ENCODE peak calls at places on chromosomes 2 and 18, in seven cellular contexts. C, P, L, A, D, F and S are unnamed samples.

GRCh38 chr2:26897807-26898479 is 50.0 kb downstream of the DPYSL5 start:
- DNase-seq in D (no peak), C (no peak), F (no peak), L (no peak), P (no peak), A (no peak), S (no peak)

GRCh38 chr2:239767016-239767905 is 257.9 kb downstream of the NDUFA10 start:
- DNase-seq in A (no peak), L (no peak), F (no peak), C (no peak), D (peak), P (no peak), S (no peak)

GRCh38 chr2:32977228-32977758 is 30.5 kb downstream of the LTBP1 start:
- DNase-seq in C (peak), P (no peak), D (peak), L (peak), A (no peak), F (no peak), S (no peak)

GRCh38 chr18:11783716-11784331 is 67.4 kb upstream of the CHMP1B start:
- DNase-seq in D (no peak), C (no peak), A (no peak), F (no peak), L (no peak), P (no peak), S (no peak)

GRCh38 chr2:200810252-200810650 is 1.5 kb upstream of the BZW1 start:
- DNase-seq in P (no peak), A (peak), D (no peak), F (peak), C (no peak), L (peak), S (no peak)

GRCh38 chr18:49819768-49820662 is 6.7 kb upstream of the ACAA2 start:
- DNase-seq in L (no peak), P (no peak), C (no peak), D (no peak), F (no peak), A (no peak), S (peak)

GRCh38 chr18:11522992-11523391 is 86.4 kb upstream of the SLC35G4 start:
- DNase-seq in L (no peak), A (no peak), D (no peak), C (no peak), P (no peak), F (no peak), S (no peak)

GRCh38 chr2:96464651-96465050 is 40.5 kb downstream of the NEURL3 start:
- DNase-seq in L (no peak), A (no peak), C (no peak), P (no peak), D (no peak), F (no peak), S (no peak)

GRCh38 chr2:39434233-39434897 is 2.7 kb downstream of the MAP4K3 start:
- DNase-seq in F (no peak), A (no peak), D (no peak), C (no peak), L (no peak), P (no peak), S (no peak)

GRCh38 chr2:15919716-15920444 is 20.5 kb upstream of the MYCN start:
- DNase-seq in P (no peak), A (no peak), C (no peak), F (no peak), L (no peak), D (no peak), S (no peak)

GRCh38 chr2:200405599-200406298 is 99.3 kb downstream of the SPATS2L start:
- DNase-seq in L (peak), C (no peak), P (no peak), D (no peak), F (peak), A (peak), S (no peak)

GRCh38 chr2:171522057-171522803 is at the start of gene CYBRD1:
- DNase-seq in A (peak), P (peak), L (peak), D (peak), F (peak), C (peak), S (peak)

GRCh38 chr2:128495996-128496547 is 177.4 kb upstream of the HS6ST1 start:
- DNase-seq in L (no peak), P (no peak), A (no peak), C (no peak), F (no peak), D (no peak), S (no peak)

DNA sequence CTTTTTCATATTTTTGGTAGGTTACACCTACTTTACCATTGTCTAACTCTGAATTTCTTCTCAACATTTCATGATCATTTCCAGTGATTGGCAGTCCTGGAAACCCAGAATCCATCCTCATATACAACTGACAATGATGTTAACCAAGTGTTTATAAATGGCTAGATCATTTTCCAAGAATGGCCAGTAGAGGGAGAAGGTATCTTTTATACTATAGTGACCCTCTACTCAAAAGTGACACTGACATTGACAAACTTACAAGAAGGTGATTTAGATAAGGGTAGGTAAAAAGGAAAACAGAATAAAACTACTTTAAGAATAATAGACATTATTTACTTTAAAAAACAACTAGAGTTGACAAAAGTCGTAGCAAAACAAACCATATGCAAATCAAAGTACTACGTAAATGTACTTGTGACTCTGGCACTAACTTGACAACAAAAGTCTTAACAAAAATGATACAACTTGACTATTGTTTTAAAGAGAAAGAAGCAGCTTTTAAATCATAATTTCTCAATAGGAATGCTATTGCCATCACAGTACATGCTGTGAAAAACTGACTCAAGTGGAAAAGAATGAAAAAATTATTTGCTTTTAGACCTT is 76.5 kb upstream of the GRB14 start:
- DNase-seq in C (no peak), L (peak), F (no peak), A (peak), D (no peak), P (no peak), S (no peak)
- TF ChIP-seq CTCF in C (peak), L (peak), F (peak), A (peak), D (peak), P (no peak), S (no peak)

GRCh38 chr2:46563110-46563731 is 83.9 kb downstream of the TMEM247 start:
- DNase-seq in F (no peak), A (no peak), L (no peak), D (no peak), P (no peak), C (no peak), S (no peak)

GRCh38 chr2:46564350-46564749 is 85.0 kb downstream of the TMEM247 start:
- DNase-seq in D (no peak), A (no peak), P (no peak), C (no peak), L (no peak), F (no peak), S (no peak)

GRCh38 chr2:46562451-46562841 is 83.1 kb downstream of the TMEM247 start:
- DNase-seq in C (no peak), A (no peak), D (no peak), P (no peak), F (no peak), L (no peak), S (no peak)

GRCh38 chr2:46565364-46565763 is 86.0 kb downstream of the TMEM247 start:
- DNase-seq in D (no peak), P (no peak), L (no peak), F (no peak), A (no peak), C (no peak), S (no peak)

DNA sequence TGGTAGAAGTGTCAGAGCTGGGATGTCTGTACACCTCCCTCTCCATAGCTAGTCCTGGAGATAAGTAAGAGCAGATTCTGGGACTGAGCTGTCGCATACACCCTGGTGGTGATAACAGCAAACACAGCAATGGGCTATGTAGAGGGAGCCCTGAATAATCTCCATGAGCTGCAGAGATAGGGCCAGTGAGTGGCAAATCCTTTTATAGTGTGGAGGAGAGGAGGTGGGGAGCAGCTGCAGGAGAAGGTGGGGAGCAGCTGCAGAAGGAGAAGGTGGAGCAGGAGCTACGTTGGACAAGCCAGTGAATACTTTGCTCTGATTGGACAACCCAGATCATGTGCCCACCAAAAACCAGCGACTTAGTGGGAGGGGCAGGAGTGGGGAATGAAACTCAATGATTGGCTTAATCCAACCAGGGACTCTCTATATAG is 85.5 kb downstream of the TMEM247 start:
- DNase-seq in P (no peak), L (no peak), D (no peak), A (no peak), C (no peak), F (no peak), S (no peak)
- TF ChIP-seq CTCF in P (no peak), L (no peak), D (no peak), A (no peak), C (no peak), F (peak), S (no peak)

GRCh38 chr2:207473203-207473865 is 56.4 kb upstream of the CREB1 start:
- DNase-seq in L (peak), F (peak), C (peak), A (peak), P (peak), D (no peak), S (no peak)
- TF ChIP-seq CTCF in L (peak), F (peak), C (peak), A (peak), P (peak), D (peak), S (no peak)

GRCh38 chr18:37889963-37890362 is 324.4 kb upstream of the CELF4 start:
- DNase-seq in C (no peak), D (no peak), P (no peak), A (no peak), F (no peak), L (no peak), S (no peak)
- TF ChIP-seq CTCF in C (no peak), D (no peak), P (no peak), A (no peak), F (no peak), L (no peak), S (no peak)

DNA sequence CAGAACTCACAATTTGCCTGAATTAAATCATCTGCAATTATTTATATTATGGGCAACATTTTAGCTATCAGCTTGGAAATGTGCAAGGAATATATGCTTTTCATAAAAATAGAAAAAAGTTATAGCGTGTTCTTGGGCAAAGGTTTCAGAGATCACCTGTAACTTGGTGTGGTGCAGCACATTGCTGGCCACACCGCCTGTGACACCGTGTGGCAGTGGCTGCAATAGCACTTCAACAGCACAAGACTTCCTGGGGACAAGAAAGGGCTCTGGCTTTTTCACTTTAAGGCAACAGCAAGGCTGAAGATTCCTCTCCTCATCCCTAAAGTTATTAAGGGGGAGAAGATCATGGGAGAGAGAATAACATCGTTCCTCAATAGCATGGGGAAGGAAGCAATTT is 14.8 kb upstream of the SERPINB3 start:
- DNase-seq in L (peak), P (peak), D (no peak), F (no peak), A (no peak), C (no peak), S (no peak)
- TF ChIP-seq CTCF in L (peak), P (peak), D (peak), F (peak), A (peak), C (no peak), S (no peak)

GRCh38 chr18:69484699-69485396 is 84.2 kb downstream of the DOK6 start:
- DNase-seq in L (no peak), D (no peak), C (no peak), F (no peak), A (peak), P (no peak), S (no peak)
- TF ChIP-seq CTCF in L (peak), D (no peak), C (no peak), F (no peak), A (peak), P (no peak), S (no peak)

DNA sequence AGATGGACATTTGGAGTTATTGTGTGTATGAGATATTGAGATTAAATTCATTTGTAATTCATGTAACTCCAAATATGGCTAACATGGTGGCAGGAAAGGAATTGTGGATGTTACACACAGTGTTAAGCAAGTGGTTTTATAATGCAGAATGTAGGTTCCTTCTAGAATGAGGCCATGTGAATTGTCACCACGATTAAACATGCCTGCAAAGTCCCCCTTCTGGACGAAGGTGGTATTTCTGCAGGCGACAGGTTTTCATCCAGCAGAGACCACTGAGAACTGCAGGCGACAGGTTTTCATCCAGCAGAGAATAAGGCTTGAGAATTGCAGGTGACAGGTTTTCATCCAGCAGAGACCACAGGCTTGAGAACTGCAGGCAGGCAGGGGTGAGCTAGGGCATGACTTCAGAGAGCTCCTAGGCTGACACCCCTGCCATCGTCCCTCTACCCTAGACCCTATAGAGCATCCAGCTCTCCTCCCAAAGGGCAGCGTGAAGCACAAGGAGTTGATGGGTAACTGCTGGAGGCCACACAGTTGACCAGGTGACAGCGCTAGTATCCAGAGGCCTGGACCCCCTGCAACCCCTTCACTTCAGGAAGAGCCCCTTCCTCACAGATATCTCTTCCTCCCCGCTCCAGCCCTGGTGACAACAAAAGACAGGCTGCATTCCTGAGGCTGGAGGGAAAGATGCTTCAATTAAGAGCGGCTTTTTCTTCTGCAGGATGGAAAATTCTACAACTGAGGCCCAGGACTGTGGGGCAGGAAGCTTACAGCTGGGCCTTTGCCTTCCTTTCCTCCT is 175.8 kb downstream of the LOXHD1 start:
- DNase-seq in C (peak), A (peak), L (peak), F (peak), P (peak), D (no peak), S (peak)
- TF ChIP-seq CTCF in C (peak), A (peak), L (peak), F (peak), P (no peak), D (peak), S (peak)

DNA sequence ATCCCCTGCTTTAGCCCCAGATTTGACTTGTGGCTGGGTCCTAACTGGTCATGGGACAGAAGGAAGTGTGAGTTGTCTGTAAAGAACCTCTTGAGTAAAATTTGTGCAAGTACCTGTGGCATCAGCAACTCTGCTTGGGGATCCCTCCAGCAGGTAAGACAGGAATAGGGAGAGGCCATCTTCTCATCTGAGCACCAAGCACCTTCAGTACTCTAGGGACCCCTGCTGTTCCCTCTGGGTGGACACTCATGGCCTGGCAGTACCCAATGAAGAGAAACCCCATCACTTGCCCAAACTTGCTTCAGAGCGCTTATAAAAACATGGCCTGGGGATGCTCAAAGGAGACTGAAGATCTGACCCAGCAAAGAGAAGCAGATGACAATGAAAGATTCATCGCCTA is 297.8 kb downstream of the SP3 start:
- DNase-seq in C (no peak), L (no peak), D (no peak), F (no peak), A (no peak), P (no peak), S (no peak)
- TF ChIP-seq CTCF in C (no peak), L (no peak), D (no peak), F (peak), A (peak), P (no peak), S (no peak)

DNA sequence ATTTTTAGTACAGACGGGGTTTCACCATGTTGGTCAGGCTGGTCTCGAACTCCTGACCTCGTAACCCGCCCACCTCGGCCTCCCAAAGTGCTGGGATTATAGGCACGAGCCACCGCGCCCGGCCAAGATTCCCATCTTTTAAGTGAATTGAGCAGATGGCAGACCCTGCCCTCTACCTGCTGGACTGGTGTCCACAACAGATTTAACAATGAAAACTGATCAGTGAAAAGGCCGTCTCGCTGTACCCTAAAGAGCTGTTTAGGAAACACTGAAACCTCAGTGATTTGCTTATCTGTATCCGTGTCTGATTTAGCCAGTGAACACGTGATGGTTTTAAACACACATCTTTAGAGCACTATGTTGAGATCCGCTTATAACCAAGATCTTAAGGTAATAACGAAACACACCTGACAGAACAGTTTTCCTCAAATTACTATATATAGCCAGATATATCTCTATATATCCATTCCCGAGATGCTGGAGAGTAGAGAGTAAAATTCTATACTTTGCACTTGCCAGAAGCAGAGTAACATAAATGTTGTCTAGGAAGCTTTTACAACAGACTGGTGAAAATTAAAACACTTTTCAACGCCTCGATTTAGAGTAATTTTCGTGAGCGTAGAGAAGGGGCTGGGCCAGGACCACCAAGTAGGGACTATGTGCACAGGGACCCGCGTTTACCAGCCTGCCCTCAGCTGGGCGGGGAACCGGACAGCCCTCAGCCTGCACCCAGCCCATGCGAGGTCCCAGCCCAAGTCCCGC is 593 bp downstream of the FAM161A start:
- DNase-seq in L (peak), F (no peak), A (no peak), D (peak), P (peak), C (peak), S (no peak)
- TF ChIP-seq CTCF in L (peak), F (no peak), A (no peak), D (no peak), P (no peak), C (no peak), S (no peak)

GRCh38 chr2:7427293-7428060 is 510.3 kb downstream of the RNF144A start:
- DNase-seq in F (peak), D (no peak), L (peak), A (peak), P (peak), C (peak), S (no peak)
- TF ChIP-seq CTCF in F (peak), D (peak), L (peak), A (peak), P (peak), C (peak), S (peak)